ENCODE peak calls at places on chromosome 10, in five cellular contexts. One of them, this sample, is unnamed.

GRCh38 chr10:73858750-73859439 is 15.5 kb downstream of the CAMK2G start:
- DNase-seq in MM.1S: no peak
- DNase-seq in mammary epithelial cell: no peak
- DNase-seq in nephron progenitor cell: no peak
- DNase-seq in AG10803: no peak
- DNase-seq in this sample: no peak

GRCh38 chr10:35690534-35690933 is 48.4 kb upstream of the FZD8 start:
- DNase-seq in MM.1S: no peak
- DNase-seq in mammary epithelial cell: no peak
- DNase-seq in nephron progenitor cell: no peak
- DNase-seq in AG10803: no peak
- DNase-seq in this sample: no peak

GRCh38 chr10:8800426-8800825 is 745.9 kb downstream of the GATA3 start:
- DNase-seq in MM.1S: no peak
- DNase-seq in mammary epithelial cell: no peak
- DNase-seq in nephron progenitor cell: no peak
- DNase-seq in AG10803: no peak
- DNase-seq in this sample: no peak

GRCh38 chr10:78771215-78771614 is 297.6 kb upstream of the ZMIZ1 start:
- DNase-seq in MM.1S: no peak
- DNase-seq in mammary epithelial cell: no peak
- DNase-seq in nephron progenitor cell: no peak
- DNase-seq in AG10803: no peak
- DNase-seq in this sample: no peak

GRCh38 chr10:61835909-61836232 is 65.6 kb upstream of the ARID5B start:
- DNase-seq in MM.1S: no peak
- DNase-seq in mammary epithelial cell: peak
- DNase-seq in nephron progenitor cell: no peak
- DNase-seq in AG10803: peak
- DNase-seq in this sample: no peak

GRCh38 chr10:29849434-29849833 is 210.0 kb downstream of the JCAD start:
- DNase-seq in MM.1S: no peak
- DNase-seq in mammary epithelial cell: no peak
- DNase-seq in nephron progenitor cell: no peak
- DNase-seq in AG10803: peak
- DNase-seq in this sample: no peak

GRCh38 chr10:13334556-13334955 is 13.5 kb downstream of the SEPHS1 start:
- DNase-seq in MM.1S: no peak
- DNase-seq in mammary epithelial cell: no peak
- DNase-seq in nephron progenitor cell: no peak
- DNase-seq in AG10803: no peak
- DNase-seq in this sample: no peak

GRCh38 chr10:79063661-79064490 is 4.9 kb upstream of the ZMIZ1 start:
- DNase-seq in MM.1S: peak
- DNase-seq in mammary epithelial cell: no peak
- DNase-seq in nephron progenitor cell: no peak
- DNase-seq in AG10803: no peak
- DNase-seq in this sample: no peak

GRCh38 chr10:11245510-11245909 is 227.8 kb downstream of the CELF2 start:
- DNase-seq in MM.1S: peak
- DNase-seq in mammary epithelial cell: no peak
- DNase-seq in nephron progenitor cell: no peak
- DNase-seq in AG10803: no peak
- DNase-seq in this sample: peak

GRCh38 chr10:114026189-114027040 is 17.3 kb upstream of the ADRB1 start:
- DNase-seq in MM.1S: no peak
- DNase-seq in mammary epithelial cell: peak
- DNase-seq in nephron progenitor cell: no peak
- DNase-seq in AG10803: peak
- DNase-seq in this sample: peak

GRCh38 chr10:82572686-82573226 is 697.8 kb downstream of the NRG3 start:
- DNase-seq in MM.1S: no peak
- DNase-seq in mammary epithelial cell: no peak
- DNase-seq in nephron progenitor cell: no peak
- DNase-seq in AG10803: no peak
- DNase-seq in this sample: no peak

GRCh38 chr10:63976538-63976937 is 455.3 kb downstream of the REEP3 start:
- DNase-seq in MM.1S: peak
- DNase-seq in mammary epithelial cell: peak
- DNase-seq in nephron progenitor cell: peak
- DNase-seq in AG10803: peak
- DNase-seq in this sample: peak

GRCh38 chr10:16945566-16945965 is 128.3 kb upstream of the RSU1 start:
- DNase-seq in MM.1S: no peak
- DNase-seq in mammary epithelial cell: no peak
- DNase-seq in nephron progenitor cell: no peak
- DNase-seq in AG10803: peak
- DNase-seq in this sample: no peak

GRCh38 chr10:44935961-44936285 is 23.7 kb upstream of the RASSF4 start:
- DNase-seq in MM.1S: no peak
- DNase-seq in mammary epithelial cell: no peak
- DNase-seq in nephron progenitor cell: no peak
- DNase-seq in AG10803: no peak
- DNase-seq in this sample: no peak

GRCh38 chr10:129541208-129541607 is 74.2 kb downstream of the MGMT start:
- DNase-seq in MM.1S: no peak
- DNase-seq in mammary epithelial cell: no peak
- DNase-seq in nephron progenitor cell: peak
- DNase-seq in AG10803: no peak
- DNase-seq in this sample: no peak

GRCh38 chr10:79137826-79138225 is 69.1 kb downstream of the ZMIZ1 start:
- DNase-seq in MM.1S: peak
- DNase-seq in mammary epithelial cell: no peak
- DNase-seq in nephron progenitor cell: peak
- DNase-seq in AG10803: peak
- DNase-seq in this sample: peak

GRCh38 chr10:33422779-33423520 is 88.5 kb upstream of the NRP1 start:
- DNase-seq in MM.1S: no peak
- DNase-seq in mammary epithelial cell: no peak
- DNase-seq in nephron progenitor cell: no peak
- DNase-seq in AG10803: peak
- DNase-seq in this sample: no peak

GRCh38 chr10:114173680-114174461 is at the start of gene CCDC186:
- DNase-seq in MM.1S: peak
- DNase-seq in mammary epithelial cell: peak
- DNase-seq in nephron progenitor cell: peak
- DNase-seq in AG10803: peak
- DNase-seq in this sample: peak

GRCh38 chr10:44180321-44181154 is 204.4 kb downstream of the CXCL12 start:
- DNase-seq in MM.1S: no peak
- DNase-seq in mammary epithelial cell: peak
- DNase-seq in nephron progenitor cell: no peak
- DNase-seq in AG10803: peak
- DNase-seq in this sample: no peak

GRCh38 chr10:111835562-111835961 is 348.0 kb downstream of the GPAM start:
- DNase-seq in MM.1S: no peak
- DNase-seq in mammary epithelial cell: no peak
- DNase-seq in nephron progenitor cell: no peak
- DNase-seq in AG10803: peak
- DNase-seq in this sample: no peak

GRCh38 chr10:60572511-60573194 is 183.0 kb upstream of the ANK3 start:
- DNase-seq in MM.1S: peak
- DNase-seq in mammary epithelial cell: peak
- DNase-seq in nephron progenitor cell: peak
- DNase-seq in AG10803: peak
- DNase-seq in this sample: no peak

GRCh38 chr10:114632869-114633715 is 25.0 kb downstream of the ABLIM1 start:
- DNase-seq in MM.1S: no peak
- DNase-seq in mammary epithelial cell: peak
- DNase-seq in nephron progenitor cell: no peak
- DNase-seq in AG10803: peak
- DNase-seq in this sample: peak

GRCh38 chr10:118035358-118036031 is 11.2 kb downstream of the RAB11FIP2 start:
- DNase-seq in MM.1S: no peak
- DNase-seq in mammary epithelial cell: no peak
- DNase-seq in nephron progenitor cell: no peak
- DNase-seq in AG10803: peak
- DNase-seq in this sample: no peak

GRCh38 chr10:110017940-110018339 is 10.2 kb downstream of the ADD3 start:
- DNase-seq in MM.1S: no peak
- DNase-seq in mammary epithelial cell: no peak
- DNase-seq in nephron progenitor cell: no peak
- DNase-seq in AG10803: peak
- DNase-seq in this sample: no peak

GRCh38 chr10:68981074-68981473 is 7.5 kb upstream of the KIFBP start:
- DNase-seq in MM.1S: no peak
- DNase-seq in mammary epithelial cell: no peak
- DNase-seq in nephron progenitor cell: no peak
- DNase-seq in AG10803: no peak
- DNase-seq in this sample: no peak
- TF ChIP-seq CTCF in MM.1S: peak
- TF ChIP-seq CTCF in mammary epithelial cell: peak
- TF ChIP-seq CTCF in nephron progenitor cell: peak
- TF ChIP-seq CTCF in AG10803: peak
- TF ChIP-seq CTCF in this sample: peak

GRCh38 chr10:99682752-99683151 is 23.4 kb downstream of the ENTPD7 start:
- DNase-seq in MM.1S: no peak
- DNase-seq in mammary epithelial cell: peak
- DNase-seq in nephron progenitor cell: no peak
- DNase-seq in AG10803: no peak
- DNase-seq in this sample: no peak
- TF ChIP-seq CTCF in MM.1S: peak
- TF ChIP-seq CTCF in mammary epithelial cell: peak
- TF ChIP-seq CTCF in nephron progenitor cell: no peak
- TF ChIP-seq CTCF in AG10803: no peak
- TF ChIP-seq CTCF in this sample: no peak

DNA sequence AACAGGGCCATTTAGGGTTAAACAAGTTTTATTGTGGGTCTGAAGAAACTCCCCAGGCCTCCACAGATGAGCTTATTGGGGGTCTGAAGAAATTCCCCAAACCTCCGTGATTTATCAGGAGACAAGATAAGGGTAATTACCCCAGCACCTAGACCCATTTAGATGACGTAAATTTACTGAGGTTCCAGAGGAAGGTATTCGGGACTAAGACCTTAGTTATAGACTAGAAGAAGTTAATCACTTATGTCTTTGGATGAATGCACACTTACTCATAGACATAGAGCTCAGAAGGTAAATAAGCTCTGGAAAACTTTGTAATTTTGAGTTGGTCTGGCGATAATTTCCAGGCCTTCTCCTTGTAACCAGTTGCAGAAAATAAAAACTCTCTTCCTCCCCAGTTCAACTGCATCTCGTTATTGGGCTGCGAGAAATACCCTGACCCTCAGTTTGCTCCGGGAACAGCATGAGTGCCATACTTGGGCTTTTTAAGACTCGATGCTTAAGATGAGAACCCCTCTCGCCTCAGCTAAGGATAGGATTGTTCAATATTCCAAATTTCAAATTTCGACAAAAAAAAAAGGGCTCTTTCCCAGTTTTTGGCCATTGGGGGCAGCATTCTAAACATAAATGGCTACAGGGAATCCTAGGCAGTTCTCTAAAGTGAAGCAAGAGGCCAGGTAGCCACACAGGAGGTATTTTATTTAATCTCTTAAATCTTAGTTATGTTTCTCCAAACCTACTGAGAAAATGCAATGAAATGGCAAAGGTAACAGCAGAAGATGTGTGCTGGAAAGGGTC is 74.7 kb upstream of the PFKP start:
- DNase-seq in MM.1S: no peak
- DNase-seq in mammary epithelial cell: no peak
- DNase-seq in nephron progenitor cell: no peak
- DNase-seq in AG10803: no peak
- DNase-seq in this sample: no peak
- TF ChIP-seq CTCF in MM.1S: no peak
- TF ChIP-seq CTCF in mammary epithelial cell: no peak
- TF ChIP-seq CTCF in nephron progenitor cell: no peak
- TF ChIP-seq CTCF in AG10803: peak
- TF ChIP-seq CTCF in this sample: no peak

GRCh38 chr10:71010730-71011129 is 122.4 kb upstream of the PCBD1 start:
- DNase-seq in MM.1S: no peak
- DNase-seq in mammary epithelial cell: no peak
- DNase-seq in nephron progenitor cell: no peak
- DNase-seq in AG10803: no peak
- DNase-seq in this sample: no peak
- TF ChIP-seq CTCF in MM.1S: no peak
- TF ChIP-seq CTCF in mammary epithelial cell: no peak
- TF ChIP-seq CTCF in nephron progenitor cell: no peak
- TF ChIP-seq CTCF in AG10803: no peak
- TF ChIP-seq CTCF in this sample: no peak

GRCh38 chr10:37872955-37873354 is 15.5 kb upstream of the ZNF248 start:
- DNase-seq in MM.1S: no peak
- DNase-seq in mammary epithelial cell: no peak
- DNase-seq in nephron progenitor cell: no peak
- DNase-seq in AG10803: no peak
- DNase-seq in this sample: no peak
- TF ChIP-seq CTCF in MM.1S: no peak
- TF ChIP-seq CTCF in mammary epithelial cell: no peak
- TF ChIP-seq CTCF in nephron progenitor cell: no peak
- TF ChIP-seq CTCF in AG10803: no peak
- TF ChIP-seq CTCF in this sample: no peak

DNA sequence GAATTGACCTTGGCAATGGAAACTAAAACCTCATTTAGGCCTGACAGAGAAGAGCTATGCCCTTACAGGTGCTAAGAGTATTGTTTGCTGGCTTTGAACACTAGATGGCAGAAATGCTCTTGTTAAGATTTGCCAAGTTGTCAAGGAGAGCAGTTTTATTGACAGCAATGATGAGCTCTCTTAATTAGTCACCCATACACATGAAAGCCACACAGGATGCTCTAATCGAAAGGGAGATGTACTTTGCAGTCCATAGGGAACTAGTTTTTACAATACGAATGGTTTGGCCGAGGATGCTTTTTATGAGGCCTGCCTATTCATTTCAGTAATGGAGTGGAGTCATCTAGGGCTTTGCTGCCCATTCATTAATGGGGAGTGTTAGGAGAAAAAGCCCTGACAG is 45.4 kb upstream of the MBL2 start:
- DNase-seq in MM.1S: peak
- DNase-seq in mammary epithelial cell: peak
- DNase-seq in nephron progenitor cell: peak
- DNase-seq in AG10803: peak
- DNase-seq in this sample: peak
- TF ChIP-seq CTCF in MM.1S: peak
- TF ChIP-seq CTCF in mammary epithelial cell: peak
- TF ChIP-seq CTCF in nephron progenitor cell: peak
- TF ChIP-seq CTCF in AG10803: peak
- TF ChIP-seq CTCF in this sample: peak

This sample was measured in GM10248.